ENCODE peak calls at places on chromosome X, in six cellular contexts. E is breast epithelium, R is Panc1, G is K562, Q is adipocyte, Z is NT2/D1. U is an unnamed sample. For H3K27me3 and H3K4me1, the result is how much of the 10 kb centered on the place peaks cover.

GRCh38 chrX:124557976-124558375 is 211.6 kb downstream of the SH2D1A start:
- DNase-seq in E (no peak), R (no peak), G (no peak), Q (no peak), Z (no peak), U (no peak)

GRCh38 chrX:42748067-42748850 is 29.7 kb downstream of the PPP1R2C start:
- DNase-seq in E (no peak), R (no peak), G (no peak), Q (peak), Z (no peak), U (no peak)

GRCh38 chrX:1754077-1754476 is 139.2 kb downstream of the ASMT start:
- DNase-seq in E (no peak), R (peak), G (no peak), Q (peak), Z (no peak), U (peak)

GRCh38 chrX:50707955-50708694 is 105.9 kb downstream of the SHROOM4 start:
- DNase-seq in E (no peak), R (no peak), G (no peak), Q (peak), Z (no peak), U (no peak)

GRCh38 chrX:129043138-129043537 is 480.2 kb downstream of the SMARCA1 start:
- DNase-seq in E (no peak), R (no peak), G (no peak), Q (no peak), Z (no peak), U (no peak)

GRCh38 chrX:31223817-31224216 is 152.0 kb upstream of the FTHL17 start:
- DNase-seq in E (no peak), R (no peak), G (peak), Q (peak), Z (no peak), U (peak)

GRCh38 chrX:11446331-11446730 is 153.1 kb downstream of the AMELX start:
- DNase-seq in E (no peak), R (no peak), G (no peak), Q (peak), Z (no peak), U (peak)

GRCh38 chrX:39242187-39242586 is 440.9 kb downstream of the MID1IP1 start:
- DNase-seq in E (no peak), R (no peak), G (peak), Q (peak), Z (peak), U (peak)

GRCh38 chrX:54444752-54445151 is 4.5 kb downstream of the TSR2 start:
- DNase-seq in E (no peak), R (no peak), G (no peak), Q (no peak), Z (no peak), U (no peak)

GRCh38 chrX:140318306-140318705 is 186.6 kb downstream of the SOX3 start:
- DNase-seq in E (no peak), R (no peak), G (no peak), Q (no peak), Z (no peak), U (peak)

GRCh38 chrX:132375941-132376340 is 112.9 kb downstream of the MBNL3 start:
- DNase-seq in E (no peak), R (no peak), G (peak), Q (no peak), Z (no peak), U (peak)

GRCh38 chrX:110759785-110760184 is 35.8 kb downstream of the CHRDL1 start:
- DNase-seq in E (no peak), R (no peak), G (no peak), Q (no peak), Z (no peak), U (peak)

GRCh38 chrX:7798327-7798726 is 44.6 kb upstream of the VCX start:
- DNase-seq in E (no peak), R (no peak), G (no peak), Q (no peak), Z (no peak), U (no peak)

GRCh38 chrX:70554948-70555347 is 110.3 kb downstream of the DLG3 start:
- DNase-seq in E (no peak), R (no peak), G (no peak), Q (no peak), Z (no peak), U (no peak)

GRCh38 chrX:13489451-13489850 is 80.0 kb upstream of the EGFL6 start:
- DNase-seq in E (no peak), R (no peak), G (peak), Q (peak), Z (no peak), U (peak)

GRCh38 chrX:133715715-133716114 is 269.7 kb downstream of the GPC3 start:
- DNase-seq in E (no peak), R (no peak), G (no peak), Q (no peak), Z (no peak), U (no peak)
- H3K27me3 ChIP-seq in E (half or more), R (under half), G (under half), Q (under half), Z (under half), U (under half)

GRCh38 chrX:9912341-9912740 is 54.8 kb upstream of the CLDN34 start:
- DNase-seq in E (no peak), R (no peak), G (no peak), Q (peak), Z (no peak), U (peak)
- H3K4me1 ChIP-seq in E (under half), R (under half), G (under half), Q (under half), Z (under half), U (under half)

GRCh38 chrX:17062065-17062464 is 115.6 kb downstream of the REPS2 start:
- DNase-seq in E (no peak), R (no peak), G (no peak), Q (no peak), Z (no peak), U (no peak)
- H3K4me3 ChIP-seq in E (no peak), R (no peak), G (no peak), Q (no peak), Z (no peak), U (no peak)

DNA sequence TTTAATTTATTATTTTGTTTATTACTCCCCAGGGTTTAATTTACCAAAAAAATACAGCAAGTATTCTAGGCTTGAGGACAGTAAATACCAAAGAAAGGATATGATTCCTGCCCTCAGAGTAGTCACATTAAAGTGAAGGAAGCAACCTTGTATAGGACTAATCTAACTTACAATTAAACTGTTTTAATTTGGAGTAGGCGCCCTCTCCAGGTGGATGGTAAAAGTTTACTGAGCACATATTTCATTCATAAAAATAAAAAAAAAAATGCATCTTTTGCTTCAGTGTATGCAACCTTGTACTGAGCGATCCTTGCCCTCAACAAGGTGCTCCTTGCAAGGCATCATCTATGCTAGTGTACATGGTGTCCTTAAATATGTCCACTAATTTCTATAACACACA is 72.0 kb upstream of the MAGEB16 start:
- DNase-seq in E (no peak), R (no peak), G (no peak), Q (peak), Z (no peak), U (peak)
- H3K27me3 ChIP-seq in E (under half), R (under half), G (under half), Q (under half), Z (under half), U (under half)

GRCh38 chrX:19630228-19630627 is 114.9 kb upstream of the MAP3K15 start:
- DNase-seq in E (no peak), R (no peak), G (no peak), Q (no peak), Z (no peak), U (no peak)

GRCh38 chrX:19628006-19628575 is 112.8 kb upstream of the MAP3K15 start:
- DNase-seq in E (no peak), R (no peak), G (no peak), Q (peak), Z (no peak), U (peak)

GRCh38 chrX:19627533-19627932 is 112.2 kb upstream of the MAP3K15 start:
- DNase-seq in E (no peak), R (no peak), G (no peak), Q (peak), Z (no peak), U (peak)

GRCh38 chrX:19630776-19631707 is 115.7 kb upstream of the MAP3K15 start:
- DNase-seq in E (no peak), R (no peak), G (no peak), Q (no peak), Z (no peak), U (no peak)

GRCh38 chrX:19629541-19629940 is 114.2 kb upstream of the MAP3K15 start:
- DNase-seq in E (no peak), R (no peak), G (no peak), Q (no peak), Z (no peak), U (no peak)
- H3K4me1 ChIP-seq in E (under half), R (under half), G (under half), Q (under half), Z (under half), U (under half)

GRCh38 chrX:101219840-101220191 is 230 bp downstream of the DRP2 start:
- DNase-seq in E (no peak), R (no peak), G (no peak), Q (peak), Z (no peak), U (peak)
- H3K4me3 ChIP-seq in E (no peak), R (no peak), G (no peak), Q (no peak), Z (no peak), U (no peak)

U was measured in GM23248.